ENCODE peak calls at places on chromosomes 2 and 18, in six cellular contexts. One of them, this sample, is unnamed.

GRCh38 chr2:27071990-27072830 is 756 bp upstream of the OST4 start:
- DNase-seq in aorta: peak
- DNase-seq in cardiac muscle cell: peak
- DNase-seq in HCT116: no peak
- DNase-seq in heart right ventricle: peak
- DNase-seq in fibroblast of lung: peak
- DNase-seq in this sample: peak

GRCh38 chr2:169038338-169038757 is 7.2 kb upstream of the ABCB11 start:
- DNase-seq in cardiac muscle cell: peak
- DNase-seq in heart right ventricle: no peak
- DNase-seq in HCT116: no peak
- DNase-seq in aorta: no peak
- DNase-seq in fibroblast of lung: peak
- DNase-seq in this sample: no peak

GRCh38 chr18:68840554-68841263 is 42.8 kb downstream of the CCDC102B start:
- DNase-seq in HCT116: peak
- DNase-seq in cardiac muscle cell: peak
- DNase-seq in fibroblast of lung: peak
- DNase-seq in heart right ventricle: no peak
- DNase-seq in aorta: no peak
- DNase-seq in this sample: no peak

GRCh38 chr2:60840880-60841279 is 40.5 kb upstream of the REL start:
- DNase-seq in fibroblast of lung: no peak
- DNase-seq in HCT116: no peak
- DNase-seq in aorta: no peak
- DNase-seq in heart right ventricle: no peak
- DNase-seq in cardiac muscle cell: no peak
- DNase-seq in this sample: no peak

GRCh38 chr2:237590272-237591020 is at the start of gene RAB17:
- DNase-seq in fibroblast of lung: peak
- DNase-seq in HCT116: peak
- DNase-seq in cardiac muscle cell: peak
- DNase-seq in heart right ventricle: no peak
- DNase-seq in aorta: peak
- DNase-seq in this sample: no peak

GRCh38 chr2:177015526-177015925 is 197.1 kb upstream of the HNRNPA3 start:
- DNase-seq in heart right ventricle: no peak
- DNase-seq in cardiac muscle cell: no peak
- DNase-seq in aorta: no peak
- DNase-seq in HCT116: no peak
- DNase-seq in fibroblast of lung: no peak
- DNase-seq in this sample: no peak

GRCh38 chr2:75605770-75606535 is 40.6 kb upstream of the MRPL19 start:
- DNase-seq in aorta: no peak
- DNase-seq in cardiac muscle cell: peak
- DNase-seq in fibroblast of lung: peak
- DNase-seq in heart right ventricle: no peak
- DNase-seq in HCT116: no peak
- DNase-seq in this sample: no peak

GRCh38 chr2:147594038-147594437 is 250.8 kb upstream of the ACVR2A start:
- DNase-seq in fibroblast of lung: no peak
- DNase-seq in heart right ventricle: no peak
- DNase-seq in aorta: no peak
- DNase-seq in cardiac muscle cell: no peak
- DNase-seq in HCT116: no peak
- DNase-seq in this sample: no peak

GRCh38 chr2:172087780-172088244 is 2.5 kb downstream of the DLX1 start:
- DNase-seq in HCT116: no peak
- DNase-seq in aorta: peak
- DNase-seq in heart right ventricle: peak
- DNase-seq in fibroblast of lung: no peak
- DNase-seq in cardiac muscle cell: no peak
- DNase-seq in this sample: no peak

GRCh38 chr2:110773470-110773921 is 41.1 kb downstream of the ACOXL start:
- DNase-seq in fibroblast of lung: no peak
- DNase-seq in aorta: peak
- DNase-seq in cardiac muscle cell: peak
- DNase-seq in HCT116: no peak
- DNase-seq in heart right ventricle: peak
- DNase-seq in this sample: peak

GRCh38 chr18:48656582-48656981 is 117.8 kb downstream of the CTIF start:
- DNase-seq in aorta: no peak
- DNase-seq in heart right ventricle: no peak
- DNase-seq in fibroblast of lung: peak
- DNase-seq in HCT116: no peak
- DNase-seq in cardiac muscle cell: no peak
- DNase-seq in this sample: no peak

GRCh38 chr2:234677758-234678538 is 181.1 kb upstream of the ARL4C start:
- DNase-seq in fibroblast of lung: peak
- DNase-seq in heart right ventricle: no peak
- DNase-seq in aorta: no peak
- DNase-seq in cardiac muscle cell: peak
- DNase-seq in HCT116: no peak
- DNase-seq in this sample: no peak

GRCh38 chr18:57772387-57772799 is 30.7 kb downstream of the ATP8B1 start:
- DNase-seq in heart right ventricle: no peak
- DNase-seq in HCT116: no peak
- DNase-seq in cardiac muscle cell: no peak
- DNase-seq in aorta: no peak
- DNase-seq in fibroblast of lung: no peak
- DNase-seq in this sample: no peak

GRCh38 chr2:181105562-181105961 is 125.2 kb downstream of the UBE2E3 start:
- DNase-seq in aorta: no peak
- DNase-seq in heart right ventricle: no peak
- DNase-seq in fibroblast of lung: peak
- DNase-seq in cardiac muscle cell: no peak
- DNase-seq in HCT116: no peak
- DNase-seq in this sample: no peak

GRCh38 chr2:224122542-224122941 is 83.5 kb upstream of the SERPINE2 start:
- DNase-seq in cardiac muscle cell: no peak
- DNase-seq in aorta: no peak
- DNase-seq in heart right ventricle: no peak
- DNase-seq in fibroblast of lung: no peak
- DNase-seq in HCT116: no peak
- DNase-seq in this sample: no peak

GRCh38 chr2:239369631-239370161 is 31.1 kb downstream of the HDAC4 start:
- DNase-seq in aorta: peak
- DNase-seq in heart right ventricle: no peak
- DNase-seq in fibroblast of lung: no peak
- DNase-seq in HCT116: no peak
- DNase-seq in cardiac muscle cell: no peak
- DNase-seq in this sample: no peak

GRCh38 chr2:210233487-210233886 is 8.2 kb upstream of the ACADL start:
- DNase-seq in fibroblast of lung: no peak
- DNase-seq in heart right ventricle: no peak
- DNase-seq in HCT116: no peak
- DNase-seq in aorta: peak
- DNase-seq in cardiac muscle cell: no peak
- DNase-seq in this sample: no peak

GRCh38 chr2:70312560-70312959 is 10.7 kb upstream of the FAM136A start:
- DNase-seq in fibroblast of lung: no peak
- DNase-seq in heart right ventricle: no peak
- DNase-seq in aorta: no peak
- DNase-seq in cardiac muscle cell: no peak
- DNase-seq in HCT116: no peak
- DNase-seq in this sample: no peak

GRCh38 chr2:62320657-62321357 is 124.9 kb downstream of the B3GNT2 start:
- DNase-seq in heart right ventricle: no peak
- DNase-seq in HCT116: no peak
- DNase-seq in aorta: no peak
- DNase-seq in fibroblast of lung: no peak
- DNase-seq in cardiac muscle cell: no peak
- DNase-seq in this sample: no peak

GRCh38 chr2:62321890-62322289 is 126.0 kb downstream of the B3GNT2 start:
- DNase-seq in aorta: no peak
- DNase-seq in HCT116: no peak
- DNase-seq in heart right ventricle: no peak
- DNase-seq in fibroblast of lung: no peak
- DNase-seq in cardiac muscle cell: no peak
- DNase-seq in this sample: no peak

GRCh38 chr2:62319061-62319460 is 123.1 kb downstream of the B3GNT2 start:
- DNase-seq in cardiac muscle cell: no peak
- DNase-seq in fibroblast of lung: no peak
- DNase-seq in aorta: no peak
- DNase-seq in heart right ventricle: no peak
- DNase-seq in HCT116: no peak
- DNase-seq in this sample: no peak

GRCh38 chr2:62325398-62325797 is 129.5 kb downstream of the B3GNT2 start:
- DNase-seq in HCT116: no peak
- DNase-seq in cardiac muscle cell: no peak
- DNase-seq in fibroblast of lung: no peak
- DNase-seq in heart right ventricle: no peak
- DNase-seq in aorta: no peak
- DNase-seq in this sample: no peak

GRCh38 chr2:62321370-62321769 is 125.5 kb downstream of the B3GNT2 start:
- DNase-seq in cardiac muscle cell: no peak
- DNase-seq in fibroblast of lung: no peak
- DNase-seq in aorta: no peak
- DNase-seq in heart right ventricle: no peak
- DNase-seq in HCT116: no peak
- DNase-seq in this sample: no peak
- H3K27ac ChIP-seq in cardiac muscle cell: peak
- H3K27ac ChIP-seq in fibroblast of lung: no peak
- H3K27ac ChIP-seq in aorta: no peak
- H3K27ac ChIP-seq in heart right ventricle: no peak
- H3K27ac ChIP-seq in HCT116: no peak
- H3K27ac ChIP-seq in this sample: no peak

DNA sequence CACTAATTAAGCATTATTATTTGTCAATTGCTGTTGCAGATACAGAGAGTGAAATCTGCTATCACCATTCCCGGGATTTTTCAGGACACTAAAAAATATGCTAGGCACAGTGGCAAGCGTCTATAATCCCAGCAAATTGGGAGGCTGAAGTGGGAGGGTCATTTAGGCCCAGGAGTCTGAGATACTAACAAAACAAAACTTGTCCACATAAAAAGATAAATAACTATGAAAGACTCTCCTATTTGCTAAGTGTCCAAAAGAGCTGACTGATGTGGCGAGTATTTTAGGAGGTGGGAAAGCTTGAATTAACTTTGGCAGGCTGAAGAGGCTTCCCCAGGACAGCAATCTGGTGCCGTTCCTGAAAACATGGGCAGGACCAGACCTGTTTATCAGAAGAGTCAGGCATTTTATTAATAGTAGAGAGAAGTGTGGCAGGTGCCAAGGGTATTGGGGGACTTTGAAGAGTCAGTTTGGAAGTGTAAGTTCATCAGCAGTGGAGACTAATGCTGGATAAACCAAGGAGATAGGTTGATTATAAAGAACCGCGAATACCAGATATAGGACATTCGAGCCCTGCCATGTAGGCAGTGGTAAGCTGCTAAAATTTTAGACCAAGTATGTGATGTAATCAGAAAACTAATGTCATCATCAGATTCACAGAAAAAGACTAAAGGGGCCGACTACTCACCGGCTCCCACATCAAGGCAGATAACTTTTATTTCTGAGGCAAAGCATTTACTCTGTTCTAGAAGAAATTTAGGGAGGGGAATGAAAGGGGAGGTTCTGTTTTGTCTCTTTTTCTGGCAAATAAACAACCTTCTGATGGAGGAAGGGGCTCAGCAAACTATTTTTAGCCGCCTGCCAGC is 201.8 kb downstream of the EPHA4 start:
- DNase-seq in HCT116: no peak
- DNase-seq in fibroblast of lung: no peak
- DNase-seq in cardiac muscle cell: no peak
- DNase-seq in aorta: no peak
- DNase-seq in heart right ventricle: no peak
- DNase-seq in this sample: no peak
- H3K4me3 ChIP-seq in HCT116: no peak
- H3K4me3 ChIP-seq in fibroblast of lung: no peak
- H3K4me3 ChIP-seq in cardiac muscle cell: no peak
- H3K4me3 ChIP-seq in aorta: no peak
- H3K4me3 ChIP-seq in heart right ventricle: no peak
- H3K4me3 ChIP-seq in this sample: no peak

GRCh38 chr2:20531633-20532262 is 84.9 kb downstream of the RHOB start:
- DNase-seq in aorta: peak
- DNase-seq in heart right ventricle: no peak
- DNase-seq in fibroblast of lung: no peak
- DNase-seq in HCT116: no peak
- DNase-seq in cardiac muscle cell: no peak
- DNase-seq in this sample: no peak

GRCh38 chr2:20534913-20535801 is 88.3 kb downstream of the RHOB start:
- DNase-seq in cardiac muscle cell: no peak
- DNase-seq in fibroblast of lung: no peak
- DNase-seq in heart right ventricle: peak
- DNase-seq in HCT116: no peak
- DNase-seq in aorta: peak
- DNase-seq in this sample: peak

GRCh38 chr2:20530520-20530919 is 83.6 kb downstream of the RHOB start:
- DNase-seq in fibroblast of lung: no peak
- DNase-seq in aorta: no peak
- DNase-seq in heart right ventricle: no peak
- DNase-seq in HCT116: no peak
- DNase-seq in cardiac muscle cell: no peak
- DNase-seq in this sample: no peak

GRCh38 chr2:20533993-20534591 is 87.2 kb downstream of the RHOB start:
- DNase-seq in aorta: peak
- DNase-seq in cardiac muscle cell: no peak
- DNase-seq in heart right ventricle: no peak
- DNase-seq in HCT116: no peak
- DNase-seq in fibroblast of lung: no peak
- DNase-seq in this sample: no peak

DNA sequence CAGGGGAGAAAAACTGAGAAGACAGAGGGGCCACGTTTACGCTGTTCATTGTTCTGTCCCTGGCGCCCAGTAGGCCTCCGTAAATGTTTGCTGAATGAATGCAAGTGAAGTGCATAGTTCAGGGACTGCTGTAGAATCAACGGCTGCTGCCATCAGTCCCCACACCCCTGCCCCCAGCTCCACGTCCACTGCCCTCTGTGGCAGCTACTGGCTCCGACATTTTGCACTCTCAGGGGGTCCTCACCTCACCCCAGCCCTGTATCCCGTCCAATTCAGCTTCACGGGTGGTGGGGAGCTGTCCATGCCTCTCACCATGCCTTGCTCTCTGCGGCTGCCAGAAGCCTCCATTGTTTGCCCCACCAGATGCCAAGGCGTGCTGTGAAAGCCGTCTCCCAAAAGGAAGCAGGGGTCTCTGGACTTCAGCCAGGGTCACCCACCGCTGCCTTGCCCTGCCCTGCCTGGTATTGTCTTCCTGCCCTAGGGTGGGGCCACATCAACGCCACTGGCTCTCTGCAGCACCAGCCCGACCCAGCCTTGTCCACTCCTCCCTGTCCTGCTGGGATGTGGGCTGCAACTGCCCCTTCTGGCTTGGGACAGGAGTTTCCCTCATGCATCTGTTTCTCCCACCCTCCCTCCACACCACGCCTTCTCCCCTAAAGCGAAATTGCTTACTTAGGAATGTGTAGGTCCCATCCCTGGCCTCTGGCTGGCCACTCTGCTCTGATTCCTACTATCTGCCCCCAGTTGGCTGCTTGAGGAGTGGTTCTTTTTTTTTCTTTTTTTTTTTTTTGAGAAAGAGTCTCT is 86.0 kb downstream of the RHOB start:
- DNase-seq in HCT116: no peak
- DNase-seq in fibroblast of lung: no peak
- DNase-seq in aorta: peak
- DNase-seq in heart right ventricle: peak
- DNase-seq in cardiac muscle cell: no peak
- DNase-seq in this sample: no peak
- H3K27ac ChIP-seq in HCT116: no peak
- H3K27ac ChIP-seq in fibroblast of lung: no peak
- H3K27ac ChIP-seq in aorta: no peak
- H3K27ac ChIP-seq in heart right ventricle: no peak
- H3K27ac ChIP-seq in cardiac muscle cell: no peak
- H3K27ac ChIP-seq in this sample: peak

GRCh38 chr2:101884423-101884822 is 107.3 kb upstream of the IL1R2 start:
- DNase-seq in aorta: no peak
- DNase-seq in fibroblast of lung: no peak
- DNase-seq in HCT116: no peak
- DNase-seq in cardiac muscle cell: no peak
- DNase-seq in heart right ventricle: no peak
- DNase-seq in this sample: no peak
- H3K4me3 ChIP-seq in aorta: no peak
- H3K4me3 ChIP-seq in fibroblast of lung: no peak
- H3K4me3 ChIP-seq in HCT116: no peak
- H3K4me3 ChIP-seq in cardiac muscle cell: no peak
- H3K4me3 ChIP-seq in heart right ventricle: no peak
- H3K4me3 ChIP-seq in this sample: no peak

This sample was measured in left ventricle myocardium inferior.